ENCODE peak calls at places on chromosomes 16 and 17, in five cellular contexts. R is stomach, Q is HepG2, Y is transverse colon, K is upper lobe of left lung. W is an unnamed sample.
A peak's percentile ranks its signal among the peaks of the same experiment; 100 is the strongest.

GRCh38 chr16:29811896-29812665 is at the start of gene PRRT2:
- DNase-seq in R (no peak), Q (no peak), Y (peak; percentile 64), K (peak; percentile 42), W (no peak)

GRCh38 chr16:53266156-53266555 is 168.1 kb upstream of the RBL2 start:
- DNase-seq in R (no peak), K (no peak), Y (no peak), Q (no peak), W (no peak)

GRCh38 chr17:48804936-48805411 is 12.1 kb downstream of the TTLL6 start:
- DNase-seq in R (peak; percentile 67), Q (peak; percentile 63), Y (peak; percentile 76), K (peak; percentile 56), W (no peak)

GRCh38 chr17:742147-742793 is 9.8 kb downstream of the GEMIN4 start:
- DNase-seq in Y (no peak), Q (no peak), K (no peak), R (no peak), W (no peak)

GRCh38 chr16:64150193-64150592 is 971.7 kb downstream of the CDH11 start:
- DNase-seq in R (no peak), Y (no peak), Q (no peak), K (no peak), W (no peak)

GRCh38 chr16:77674888-77675287 is 47.4 kb upstream of the NUDT7 start:
- DNase-seq in Y (no peak), K (no peak), Q (no peak), R (no peak), W (no peak)

GRCh38 chr17:57114085-57114673 is 29.1 kb downstream of the AKAP1 start:
- DNase-seq in Y (peak; percentile 68), R (peak; percentile 63), Q (peak; percentile 41), K (peak; percentile 44), W (peak; percentile 35)

GRCh38 chr17:44203731-44204452 is 4.2 kb upstream of the ATXN7L3 start:
- DNase-seq in Y (peak; percentile 38), Q (peak; percentile 78), R (no peak), K (no peak), W (no peak)

GRCh38 chr17:31820691-31821435 is 38.2 kb downstream of the COPRS start:
- DNase-seq in K (no peak), Q (no peak), Y (no peak), R (no peak), W (no peak)

GRCh38 chr16:720990-721764 is at the start of gene ANTKMT:
- DNase-seq in Q (peak; percentile 80), Y (peak; percentile 91), K (peak; percentile 87), R (peak; percentile 89), W (no peak)

GRCh38 chr17:40283662-40284061 is 4.0 kb upstream of the CDC6 start:
- DNase-seq in R (no peak), K (no peak), Q (no peak), Y (no peak), W (no peak)

GRCh38 chr17:10631048-10631700 is 25.9 kb downstream of the MYH3 start:
- DNase-seq in K (no peak), R (no peak), Q (no peak), Y (peak; percentile 19), W (no peak)

GRCh38 chr17:48567209-48567608 is 10.9 kb downstream of the HOXB4 start:
- DNase-seq in Y (peak; percentile 71), R (no peak), Q (no peak), K (no peak), W (no peak)

GRCh38 chr17:80243526-80244433 is 16.9 kb upstream of the RNF213 start:
- DNase-seq in K (no peak), R (no peak), Q (no peak), Y (no peak), W (no peak)

GRCh38 chr16:30340621-30341020 is 14.5 kb downstream of the CD2BP2 start:
- DNase-seq in R (no peak), Q (no peak), Y (no peak), K (no peak), W (no peak)

GRCh38 chr16:50296807-50297206 is 30.5 kb downstream of the ADCY7 start:
- DNase-seq in K (no peak), Q (no peak), R (no peak), Y (no peak), W (no peak)

GRCh38 chr16:85227924-85228462 is 115.7 kb upstream of the CIBAR2 start:
- DNase-seq in Y (no peak), K (no peak), R (no peak), Q (no peak), W (no peak)

GRCh38 chr17:4554441-4554996 is 665 bp downstream of the MYBBP1A start:
- DNase-seq in Y (no peak), R (no peak), Q (no peak), K (no peak), W (no peak)

GRCh38 chr16:9525037-9525436 is 433.6 kb downstream of the HAPSTR1 start:
- DNase-seq in R (no peak), Y (no peak), Q (no peak), K (no peak), W (no peak)

GRCh38 chr16:56932588-56933265 is 785 bp downstream of the HERPUD1 start:
- DNase-seq in Q (peak; percentile 94), K (peak; percentile 93), R (peak; percentile 80), Y (peak; percentile 81), W (peak; percentile 38)

GRCh38 chr17:82301916-82302497 is 15.4 kb downstream of the CD7 start:
- DNase-seq in R (no peak), Y (peak; percentile 47), Q (no peak), K (no peak), W (no peak)

GRCh38 chr16:20743591-20743990 is 2.0 kb upstream of the THUMPD1 start:
- DNase-seq in K (no peak), Q (no peak), R (no peak), Y (no peak), W (no peak)

GRCh38 chr17:8421571-8421970 is 14.1 kb upstream of the NDEL1 start:
- DNase-seq in Q (no peak), K (no peak), Y (no peak), R (no peak), W (no peak)

GRCh38 chr17:80471922-80472321 is 4.5 kb downstream of the NPTX1 start:
- DNase-seq in K (no peak), Y (no peak), R (no peak), Q (no peak), W (no peak)

GRCh38 chr16:4067262-4068001 is 48.8 kb downstream of the ADCY9 start:
- DNase-seq in R (no peak), Y (no peak), Q (peak; percentile 15), K (no peak), W (no peak)

GRCh38 chr17:82647593-82648164 is 565 bp downstream of the WDR45B start:
- DNase-seq in Y (peak; percentile 55), R (peak; percentile 42), K (peak; percentile 33), Q (no peak), W (no peak)

GRCh38 chr17:5562661-5563360 is 21.5 kb downstream of the NLRP1 start:
- DNase-seq in Y (no peak), K (no peak), Q (no peak), R (no peak), W (no peak)

DNA sequence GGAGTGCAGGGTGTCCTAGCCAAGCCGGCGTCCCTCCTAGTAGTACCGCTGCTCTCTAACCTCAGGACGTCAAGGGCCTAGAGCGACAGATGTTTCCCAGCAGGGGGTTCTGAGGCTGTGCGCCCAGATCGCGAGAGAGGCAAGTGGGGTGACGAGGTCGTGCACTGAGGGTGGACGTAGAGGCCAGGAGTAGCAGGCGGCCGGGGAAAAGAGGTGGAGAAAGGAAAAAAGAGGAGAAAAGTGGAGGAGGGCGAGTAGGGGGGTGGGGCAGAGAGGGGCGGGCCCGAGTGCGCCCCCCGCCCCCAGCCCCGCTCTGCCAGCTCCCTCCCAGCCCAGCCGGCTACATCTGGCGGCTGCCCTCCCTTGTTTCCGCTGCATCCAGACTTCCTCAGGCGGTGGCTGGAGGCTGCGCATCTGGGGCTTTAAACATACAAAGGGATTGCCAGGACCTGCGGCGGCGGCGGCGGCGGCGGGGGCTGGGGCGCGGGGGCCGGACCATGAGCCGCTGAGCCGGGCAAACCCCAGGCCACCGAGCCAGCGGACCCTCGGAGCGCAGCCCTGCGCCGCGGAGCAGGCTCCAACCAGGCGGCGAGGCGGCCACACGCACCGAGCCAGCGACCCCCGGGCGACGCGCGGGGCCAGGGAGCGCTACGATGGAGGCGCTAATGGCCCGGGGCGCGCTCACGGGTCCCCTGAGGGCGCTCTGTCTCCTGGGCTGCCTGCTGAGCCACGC is at the start of gene MMP2:
- DNase-seq in Q (no peak), R (peak; percentile 43), Y (peak; percentile 45), K (no peak), W (no peak)
- H3K27me3 ChIP-seq in Q (peaks cover 41% of the 10 kb centered on the region), R (peaks cover 19% of the 10 kb centered on the region), Y (peaks cover 39% of the 10 kb centered on the region), K (no peaks in the 10 kb centered on the region), W (no peaks in the 10 kb centered on the region)

DNA sequence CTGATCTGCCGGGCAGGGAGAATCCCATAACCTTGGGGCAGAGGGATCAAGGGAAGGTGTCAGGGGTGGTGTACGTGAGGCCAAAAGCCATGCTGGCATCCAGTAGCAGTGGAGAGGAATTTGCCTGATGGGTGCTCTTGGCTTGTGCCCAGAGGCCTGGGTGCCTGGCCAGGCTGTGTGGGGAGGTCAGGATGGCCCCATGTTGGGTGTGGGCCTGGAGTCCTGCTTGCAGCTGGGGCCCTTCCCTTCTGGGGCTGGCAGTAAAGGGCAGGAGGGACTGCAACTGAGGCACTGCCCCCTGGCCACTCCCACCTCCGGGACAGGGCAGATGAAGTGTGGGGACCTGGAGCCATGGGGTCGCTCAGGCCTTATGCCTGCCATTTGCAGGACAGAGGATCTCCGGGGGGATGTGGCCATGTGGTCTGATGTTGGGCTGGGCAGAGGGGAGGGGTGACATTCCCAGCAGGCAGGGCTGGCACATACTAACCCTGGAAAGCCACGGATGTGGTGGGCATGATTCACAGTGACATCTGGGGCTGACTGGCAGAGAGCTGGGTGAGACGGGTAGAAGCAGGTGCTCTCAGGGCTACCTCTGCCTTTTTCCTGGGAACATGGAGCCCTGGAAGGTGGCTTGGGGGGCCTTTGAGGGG is 3.5 kb downstream of the FMNL1 start:
- DNase-seq in R (no peak), Q (no peak), K (no peak), Y (no peak), W (no peak)
- TF ChIP-seq POLR2AphosphoS5 in R (no peak), Q (no peak), K (peak; percentile 6), Y (no peak), W (no peak)

GRCh38 chr17:76709077-76709950 is 1.5 kb downstream of the MXRA7 start:
- DNase-seq in R (peak; percentile 50), K (peak; percentile 55), Q (peak; percentile 41), Y (peak; percentile 72), W (no peak)
- H3K4me3 ChIP-seq in R (peak overlapping the region; percentile 62), K (peak overlapping the region; percentile 73), Q (peak overlapping the region; percentile 73), Y (peak overlapping the region; percentile 55), W (peak overlapping the region; percentile 58)

GRCh38 chr17:7293131-7293557 is 1.3 kb downstream of the YBX2 start:
- DNase-seq in Y (no peak), K (no peak), Q (no peak), R (no peak), W (no peak)

GRCh38 chr17:7292194-7292593 is 2.2 kb downstream of the YBX2 start:
- DNase-seq in Y (no peak), K (no peak), Q (no peak), R (no peak), W (no peak)

GRCh38 chr17:7293821-7294613 is 422 bp downstream of the YBX2 start:
- DNase-seq in K (peak; percentile 69), Y (peak; percentile 91), Q (peak; percentile 49), R (peak; percentile 61), W (no peak)

GRCh38 chr17:7294614-7295153 is at the start of gene YBX2:
- DNase-seq in K (peak; percentile 72), R (peak; percentile 85), Y (peak; percentile 96), Q (no peak), W (no peak)

DNA sequence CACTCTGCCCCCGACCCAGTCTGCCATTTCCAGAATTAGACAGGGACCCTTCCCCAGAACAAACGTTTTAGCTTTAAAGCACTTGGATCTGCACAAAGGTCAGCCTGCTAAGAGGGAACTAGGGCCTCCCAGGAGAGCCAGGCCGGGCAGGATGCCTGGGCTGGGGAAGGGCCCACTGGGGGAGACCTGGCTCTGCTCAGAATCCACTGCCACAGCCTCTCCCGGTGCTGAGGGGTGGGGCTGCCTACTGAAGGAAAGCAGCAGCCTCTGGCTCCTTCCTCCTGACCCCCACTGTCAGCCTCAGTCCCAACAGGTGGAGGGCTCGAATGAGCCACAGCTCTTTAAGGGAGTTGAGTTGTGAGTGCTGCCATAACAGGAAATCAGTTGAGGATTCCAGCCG is 1.7 kb downstream of the YBX2 start:
- DNase-seq in K (no peak), Q (no peak), Y (no peak), R (no peak), W (no peak)
- H3K27me3 ChIP-seq in K (peaks cover 15% of the 10 kb centered on the region), Q (peaks cover 11% of the 10 kb centered on the region), Y (peaks cover 25% of the 10 kb centered on the region), R (peaks cover 28% of the 10 kb centered on the region), W (no peaks in the 10 kb centered on the region)